ENCODE peak calls at places on chromosome 12, in six cellular contexts. One of them, this sample, is unnamed.

GRCh38 chr12:32820376-32820931 is 64.8 kb upstream of the YARS2 start:
- DNase-seq in prostate gland: no peak
- DNase-seq in C1 segment of cervical spinal cord: no peak
- DNase-seq in A549: no peak
- DNase-seq in DMS79: no peak
- DNase-seq in NCI-H345: no peak
- DNase-seq in this sample: no peak

GRCh38 chr12:9149372-9149771 is 33.7 kb upstream of the A2M start:
- DNase-seq in A549: peak
- DNase-seq in C1 segment of cervical spinal cord: no peak
- DNase-seq in NCI-H345: no peak
- DNase-seq in prostate gland: no peak
- DNase-seq in DMS79: no peak
- DNase-seq in this sample: no peak

GRCh38 chr12:13182881-13183280 is 13.6 kb upstream of the EMP1 start:
- DNase-seq in NCI-H345: no peak
- DNase-seq in DMS79: no peak
- DNase-seq in A549: no peak
- DNase-seq in prostate gland: no peak
- DNase-seq in C1 segment of cervical spinal cord: no peak
- DNase-seq in this sample: no peak

GRCh38 chr12:113244015-113244983 is 23.0 kb downstream of the TPCN1 start:
- DNase-seq in DMS79: peak
- DNase-seq in prostate gland: peak
- DNase-seq in NCI-H345: peak
- DNase-seq in C1 segment of cervical spinal cord: peak
- DNase-seq in A549: no peak
- DNase-seq in this sample: no peak

GRCh38 chr12:107794451-107794850 is 19.9 kb downstream of the ASCL4 start:
- DNase-seq in prostate gland: no peak
- DNase-seq in A549: no peak
- DNase-seq in DMS79: no peak
- DNase-seq in C1 segment of cervical spinal cord: no peak
- DNase-seq in NCI-H345: no peak
- DNase-seq in this sample: no peak

GRCh38 chr12:87332987-87333761 is 696.0 kb downstream of the C12orf50 start:
- DNase-seq in A549: no peak
- DNase-seq in prostate gland: no peak
- DNase-seq in C1 segment of cervical spinal cord: no peak
- DNase-seq in DMS79: no peak
- DNase-seq in NCI-H345: no peak
- DNase-seq in this sample: no peak

GRCh38 chr12:64105026-64105425 is 117.1 kb downstream of the KICS2 start:
- DNase-seq in NCI-H345: peak
- DNase-seq in C1 segment of cervical spinal cord: no peak
- DNase-seq in DMS79: no peak
- DNase-seq in A549: no peak
- DNase-seq in prostate gland: peak
- DNase-seq in this sample: no peak

GRCh38 chr12:67798763-67799162 is 150.2 kb downstream of the DYRK2 start:
- DNase-seq in DMS79: no peak
- DNase-seq in NCI-H345: no peak
- DNase-seq in C1 segment of cervical spinal cord: no peak
- DNase-seq in A549: no peak
- DNase-seq in prostate gland: no peak
- DNase-seq in this sample: no peak

This sample was measured in CD4-positive, CD25-positive, alpha-beta regulatory T cell.